ENCODE peak calls at places on chromosomes 6 and 20, in four cellular contexts. Y is psoas muscle, M is body of pancreas, Z is tibial artery. K is an unnamed sample.

GRCh38 chr6:150336299-150336698 is 32.5 kb upstream of the IYD start:
- DNase-seq in Y (no peak), Z (no peak), M (no peak), K (no peak)

GRCh38 chr20:14384820-14385740 is 47.7 kb upstream of the FLRT3 start:
- DNase-seq in Z (no peak), Y (no peak), M (no peak), K (no peak)

GRCh38 chr6:106257195-106257594 is 68.4 kb downstream of the ATG5 start:
- DNase-seq in M (no peak), Z (no peak), Y (no peak), K (no peak)

GRCh38 chr20:39195495-39196129 is 233.5 kb downstream of the DHX35 start:
- DNase-seq in Z (no peak), Y (no peak), M (no peak), K (no peak)

GRCh38 chr6:122649701-122650100 is 39.5 kb downstream of the PKIB start:
- DNase-seq in Y (no peak), M (no peak), Z (no peak), K (no peak)

GRCh38 chr6:137933696-137934095 is 66.6 kb downstream of the TNFAIP3 start:
- DNase-seq in M (peak; percentile 45), Y (peak; percentile 73), Z (peak; percentile 82), K (peak; percentile 33)

GRCh38 chr6:81636930-81637568 is 115.4 kb downstream of the TENT5A start:
- DNase-seq in M (no peak), Z (no peak), Y (no peak), K (no peak)

GRCh38 chr6:157779705-157780604 is 43.1 kb upstream of the SNX9 start:
- DNase-seq in Z (no peak), Y (no peak), M (no peak), K (no peak)

GRCh38 chr6:11143394-11144371 is 32.2 kb upstream of the ERVFRD-1 start:
- DNase-seq in Y (peak; percentile 73), Z (peak; percentile 84), M (peak; percentile 20), K (peak; percentile 56)

GRCh38 chr20:59628171-59628570 is 23.8 kb downstream of the PHACTR3 start:
- DNase-seq in Z (no peak), Y (no peak), M (no peak), K (no peak)

GRCh38 chr6:168791916-168792315 is 350.9 kb downstream of the SMOC2 start:
- DNase-seq in Z (no peak), M (no peak), Y (no peak), K (no peak)

GRCh38 chr20:14632906-14633305 is 295.5 kb upstream of the FLRT3 start:
- DNase-seq in M (no peak), Z (no peak), Y (no peak), K (peak; percentile 14)

GRCh38 chr6:352474-352873 is 39.1 kb upstream of the IRF4 start:
- DNase-seq in Y (no peak), Z (no peak), M (no peak), K (no peak)

GRCh38 chr6:85186546-85187170 is 263.2 kb upstream of the NT5E start:
- DNase-seq in Y (no peak), M (no peak), Z (no peak), K (no peak)

GRCh38 chr20:9353180-9353915 is 161.0 kb upstream of the LAMP5 start:
- DNase-seq in M (no peak), Z (no peak), Y (no peak), K (peak; percentile 22)

GRCh38 chr6:105136433-105137350 is 43.1 kb downstream of the POPDC3 start:
- DNase-seq in Z (peak; percentile 55), Y (peak; percentile 92), M (peak; percentile 34), K (peak; percentile 73)

GRCh38 chr20:35604444-35604750 is 11.2 kb upstream of the SPAG4 start:
- DNase-seq in Y (peak; percentile 33), Z (no peak), M (no peak), K (no peak)

GRCh38 chr6:23016701-23017100 is 447.3 kb downstream of the HDGFL1 start:
- DNase-seq in M (no peak), Z (no peak), Y (no peak), K (no peak)

GRCh38 chr6:7916959-7917358 is 6.4 kb upstream of the TXNDC5 start:
- DNase-seq in M (no peak), Z (no peak), Y (no peak), K (no peak)

GRCh38 chr6:163533443-163533842 is 118.9 kb downstream of the QKI start:
- DNase-seq in Y (no peak), Z (no peak), M (no peak), K (no peak)

GRCh38 chr6:52297433-52297832 is 12.9 kb upstream of the MCM3 start:
- DNase-seq in Y (no peak), Z (no peak), M (no peak), K (no peak)

GRCh38 chr20:37757550-37757949 is 63.7 kb downstream of the CTNNBL1 start:
- DNase-seq in Z (no peak), Y (no peak), M (no peak), K (no peak)

GRCh38 chr20:37756234-37756633 is 62.4 kb downstream of the CTNNBL1 start:
- DNase-seq in M (no peak), Z (no peak), Y (no peak), K (no peak)

GRCh38 chr20:37760322-37760721 is 66.5 kb downstream of the CTNNBL1 start:
- DNase-seq in Y (no peak), Z (no peak), M (no peak), K (no peak)

GRCh38 chr20:37759761-37760209 is 66.0 kb downstream of the CTNNBL1 start:
- DNase-seq in M (no peak), Z (no peak), Y (no peak), K (no peak)

DNA sequence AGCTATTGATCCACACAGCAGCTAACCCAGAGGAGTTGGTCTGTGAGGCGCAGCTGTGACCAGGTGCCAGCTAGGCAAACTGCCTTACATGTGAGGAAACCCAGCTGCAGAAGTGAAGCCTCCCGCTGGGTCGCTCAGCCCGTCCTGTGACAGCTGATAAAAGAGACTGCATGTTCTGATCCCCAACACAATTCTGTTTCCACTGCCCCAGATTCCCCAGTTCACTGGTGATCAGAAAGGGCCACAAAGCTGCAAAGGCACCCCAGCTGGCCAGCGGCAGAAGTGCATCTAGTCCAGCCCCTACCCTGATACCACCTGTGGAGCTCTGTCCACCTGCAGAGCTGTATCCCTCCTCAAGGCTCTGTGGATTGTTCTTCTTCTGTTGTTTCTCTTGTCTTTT is 64.5 kb downstream of the CTNNBL1 start:
- DNase-seq in Y (no peak), Z (no peak), M (no peak), K (peak; percentile 18)
- TF ChIP-seq CTCF in Y (no peak), Z (no peak), M (no peak), K (no peak)

DNA sequence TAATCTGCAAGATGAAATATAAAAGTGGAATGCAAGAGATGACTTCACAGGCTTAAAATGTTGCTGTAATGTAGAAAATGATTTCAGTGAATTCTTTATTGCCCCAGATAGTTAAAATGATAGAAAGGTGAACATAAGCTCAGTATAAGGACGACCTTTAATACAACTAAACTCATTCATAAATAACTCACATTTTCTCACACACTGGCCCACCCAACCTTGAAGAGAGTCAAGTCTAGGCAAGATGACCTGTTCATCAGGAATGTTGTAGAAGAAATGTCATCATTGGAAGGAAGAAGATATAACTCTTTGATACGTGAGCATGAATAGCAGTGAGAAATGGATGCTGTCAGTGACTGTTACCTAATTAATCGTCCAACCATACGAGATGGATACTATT is 111.1 kb upstream of the SASH1 start:
- DNase-seq in Z (no peak), M (no peak), Y (no peak), K (no peak)
- H3K27ac ChIP-seq in Z (no peak overlapping the region), M (no peak overlapping the region), Y (no peak overlapping the region), K (no peak overlapping the region)

DNA sequence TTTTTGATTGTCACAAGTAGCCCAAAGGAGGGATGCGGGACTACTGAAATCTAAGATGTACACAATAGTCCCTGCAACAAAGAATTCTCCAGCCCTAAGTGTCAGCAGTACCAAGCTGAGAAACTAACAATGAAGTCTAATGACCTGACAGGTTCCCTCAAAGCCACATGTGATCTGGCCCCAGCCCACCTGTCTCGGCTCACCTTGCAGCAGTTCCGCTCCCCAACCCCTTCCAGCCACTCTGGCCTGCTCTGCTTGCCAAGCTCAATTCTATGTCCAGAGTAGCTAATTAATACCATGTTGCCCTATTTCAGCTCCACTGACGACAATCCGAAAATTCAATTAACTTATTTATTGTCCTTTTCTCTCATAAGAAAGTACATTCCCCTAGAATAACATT is 72.1 kb downstream of the ZMYND8 start:
- DNase-seq in Z (no peak), Y (no peak), M (no peak), K (no peak)
- H3K36me3 ChIP-seq in Z (peaks cover 31% of the 10 kb centered on the region), Y (peaks cover 98% of the 10 kb centered on the region), M (no peaks in the 10 kb centered on the region), K (peaks cover 95% of the 10 kb centered on the region)

GRCh38 chr6:125120054-125120590 is 33.5 kb upstream of the TPD52L1 start:
- DNase-seq in M (no peak), Y (no peak), Z (no peak), K (no peak)

GRCh38 chr6:125123051-125123450 is 30.5 kb upstream of the TPD52L1 start:
- DNase-seq in Y (no peak), M (no peak), Z (no peak), K (no peak)

GRCh38 chr6:125121894-125122293 is 31.7 kb upstream of the TPD52L1 start:
- DNase-seq in M (no peak), Z (no peak), Y (no peak), K (no peak)

GRCh38 chr6:125123468-125124249 is 29.9 kb upstream of the TPD52L1 start:
- DNase-seq in M (no peak), Z (no peak), Y (no peak), K (no peak)

GRCh38 chr6:125124250-125124777 is 29.3 kb upstream of the TPD52L1 start:
- DNase-seq in M (no peak), Z (no peak), Y (no peak), K (no peak)
- TF ChIP-seq CTCF in M (no peak), Z (no peak), Y (no peak), K (no peak)

GRCh38 chr6:46628976-46629375 is 23.6 kb downstream of the CYP39A1 start:
- DNase-seq in M (no peak), Y (no peak), Z (no peak), K (no peak)
- H3K27ac ChIP-seq in M (peak overlapping the region; percentile 19), Y (no peak overlapping the region), Z (no peak overlapping the region), K (no peak overlapping the region)

DNA sequence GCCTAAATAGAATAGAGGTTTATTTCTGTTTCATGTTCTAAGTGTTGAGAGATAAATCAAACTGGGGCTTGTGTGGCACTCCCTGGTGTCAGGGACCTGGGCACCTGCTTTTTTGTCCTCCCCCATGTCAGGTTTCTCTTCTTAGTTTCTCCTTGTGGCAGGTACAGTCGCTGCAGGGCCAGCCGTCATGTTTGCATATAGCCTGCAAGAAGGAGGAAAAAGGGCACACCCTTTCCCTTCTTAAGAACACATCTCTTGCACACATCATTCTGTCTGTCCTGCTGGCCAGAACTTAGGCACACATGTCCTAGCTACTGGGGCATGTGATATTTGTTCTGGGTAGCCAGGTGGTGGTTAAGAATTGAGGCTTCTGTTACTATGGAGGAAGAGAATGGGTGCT is 27.9 kb downstream of the CDC5L start:
- DNase-seq in Y (no peak), Z (no peak), M (no peak), K (no peak)
- H3K36me3 ChIP-seq in Y (peaks cover 44% of the 10 kb centered on the region), Z (peaks cover 33% of the 10 kb centered on the region), M (peaks cover 2% of the 10 kb centered on the region), K (peaks cover 71% of the 10 kb centered on the region)

GRCh38 chr20:2421247-2421646 is 40.5 kb downstream of the TGM6 start:
- DNase-seq in Z (no peak), M (no peak), Y (no peak), K (no peak)
- TF ChIP-seq CTCF in Z (no peak), M (no peak), Y (no peak), K (no peak)